ENCODE peak calls at places on chromosomes 7 and 10, in five cellular contexts. A is fibroblast of lung, F is IMR-90, W is GM23338, X is hepatocyte. N is an unnamed sample.

GRCh38 chr10:85581357-85581756 is 785.2 kb downstream of the GRID1 start:
- DNase-seq in A (no peak), F (no peak), W (no peak), X (no peak), N (no peak)

GRCh38 chr10:2356670-2357069 is 619.3 kb upstream of the ADARB2 start:
- DNase-seq in X (no peak), F (no peak), W (no peak), A (no peak), N (peak)

GRCh38 chr7:35652124-35652523 is 42.8 kb downstream of the HERPUD2 start:
- DNase-seq in X (no peak), W (no peak), F (no peak), A (no peak), N (no peak)

GRCh38 chr10:43125274-43125845 is 12.9 kb upstream of the CSGALNACT2 start:
- DNase-seq in A (no peak), X (no peak), W (no peak), F (no peak), N (no peak)

GRCh38 chr10:48199580-48200377 is 74.7 kb downstream of the FRMPD2 start:
- DNase-seq in W (no peak), X (peak), A (peak), F (peak), N (peak)

GRCh38 chr10:130227883-130228282 is 91.7 kb downstream of the GLRX3 start:
- DNase-seq in W (no peak), F (no peak), X (no peak), A (no peak), N (no peak)

GRCh38 chr10:62985807-62986525 is 147.2 kb upstream of the NRBF2 start:
- DNase-seq in W (no peak), F (no peak), X (no peak), A (no peak), N (no peak)

GRCh38 chr7:149287622-149288021 is 25.6 kb downstream of the ZNF783 start:
- DNase-seq in X (no peak), W (no peak), F (no peak), A (no peak), N (no peak)

GRCh38 chr10:119270893-119271361 is 63.6 kb downstream of the GRK5 start:
- DNase-seq in F (peak), W (no peak), A (peak), X (peak), N (no peak)

DNA sequence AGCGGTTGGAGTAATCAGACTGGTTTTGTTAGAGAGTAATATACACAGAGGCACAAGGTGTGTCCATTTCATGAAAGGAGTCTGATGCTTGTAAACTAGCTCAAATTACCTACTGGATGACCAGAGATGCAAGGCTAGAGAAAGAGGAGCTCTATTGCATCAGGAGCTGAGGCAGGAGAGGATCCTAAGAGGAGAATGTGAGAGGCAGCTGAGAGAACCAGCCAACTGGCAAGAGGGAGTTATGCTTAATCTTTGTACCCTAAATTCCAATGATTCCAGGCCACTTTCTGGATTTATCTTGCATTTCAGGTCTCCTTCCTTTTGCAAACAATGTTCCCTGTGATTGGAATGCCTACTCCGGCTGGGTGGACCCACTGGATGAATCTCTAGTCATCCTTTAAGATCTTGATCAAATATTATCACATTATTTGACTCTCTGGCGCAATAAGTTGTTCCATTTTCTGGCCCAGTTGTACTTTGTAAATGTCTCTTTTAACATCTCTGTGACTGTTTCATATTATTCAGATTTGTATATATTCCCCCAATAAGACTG is 57.5 kb upstream of the PTPN12 start:
- DNase-seq in A (no peak), F (peak), W (peak), X (peak), N (no peak)
- H2AFZ ChIP-seq in A (no peak), F (no peak), W (peak), X (no peak), N (no peak)

GRCh38 chr7:51306761-51307160 is 9.8 kb downstream of the COBL start:
- DNase-seq in A (no peak), X (no peak), F (no peak), W (no peak), N (no peak)

GRCh38 chr7:51301806-51302205 is 14.8 kb downstream of the COBL start:
- DNase-seq in A (no peak), F (no peak), X (no peak), W (no peak), N (no peak)

GRCh38 chr7:51303142-51303525 is 13.5 kb downstream of the COBL start:
- DNase-seq in A (no peak), F (no peak), X (no peak), W (no peak), N (no peak)

GRCh38 chr7:51307811-51308737 is 8.5 kb downstream of the COBL start:
- DNase-seq in W (no peak), F (no peak), X (peak), A (no peak), N (no peak)

GRCh38 chr7:51304729-51305128 is 11.9 kb downstream of the COBL start:
- DNase-seq in X (no peak), W (no peak), F (no peak), A (no peak), N (no peak)
- H3K27ac ChIP-seq in X (no peak), W (no peak), F (no peak), A (no peak), N (no peak)

DNA sequence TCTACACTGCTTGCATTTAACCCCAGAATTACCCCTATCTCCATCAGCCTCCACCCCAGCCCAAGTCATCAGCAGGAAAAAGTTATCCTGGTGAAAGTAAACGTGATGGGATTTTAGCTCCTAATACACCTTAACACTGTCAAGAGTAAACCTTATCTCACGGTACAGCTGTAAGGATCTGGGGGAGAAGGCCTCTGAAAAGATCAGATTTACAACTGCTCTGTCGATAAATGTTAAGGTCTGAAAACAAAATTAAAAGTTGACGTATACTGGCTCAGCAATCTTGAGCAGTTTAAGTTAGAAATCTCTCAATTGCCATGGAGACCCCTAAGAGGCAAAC is 6.2 kb downstream of the SKAP2 start:
- DNase-seq in X (no peak), F (peak), A (no peak), W (peak), N (no peak)
- H2AFZ ChIP-seq in X (no peak), F (peak), A (peak), W (no peak), N (no peak)

GRCh38 chr10:30029890-30030261 is 29.5 kb downstream of the JCAD start:
- DNase-seq in W (no peak), F (no peak), X (no peak), A (no peak), N (no peak)
- H3K27ac ChIP-seq in W (no peak), F (no peak), X (peak), A (no peak), N (no peak)

N was measured in Karpas-422.